ENCODE peak calls at places on chromosome 19, in five cellular contexts. X is body of pancreas; D is colonic mucosa; A is effector memory CD4-positive, alpha-beta T cell; C is pancreas. L is an unnamed sample. For H3K36me3 and H3K27me3, the result is how much of the 10 kb centered on the place peaks cover.

GRCh38 chr19:9791552-9792181 is 23.1 kb upstream of the ZNF846 start:
- DNase-seq in C (peak), X (peak), D (peak), A (peak), L (peak)

GRCh38 chr19:52451241-52451640 is 2.1 kb upstream of the ZNF578 start:
- DNase-seq in X (no peak), C (no peak), A (no peak), D (no peak), L (no peak)

GRCh38 chr19:39582442-39582841 is 19.9 kb upstream of the LGALS13 start:
- DNase-seq in A (no peak), C (no peak), X (no peak), D (no peak), L (no peak)

GRCh38 chr19:47190167-47190727 is 40.8 kb downstream of the BBC3 start:
- DNase-seq in D (peak), C (peak), X (peak), A (no peak), L (peak)

GRCh38 chr19:46015961-46016425 is 6.9 kb downstream of the PGLYRP1 start:
- DNase-seq in X (peak), A (peak), D (no peak), C (no peak), L (no peak)

GRCh38 chr19:40687525-40688016 is 2.9 kb downstream of the NUMBL start:
- DNase-seq in D (peak), X (peak), C (no peak), A (no peak), L (peak)

GRCh38 chr19:44582581-44583265 is 30.6 kb upstream of the IGSF23 start:
- DNase-seq in A (no peak), D (peak), C (peak), X (peak), L (no peak)

GRCh38 chr19:39110263-39110967 is 15.2 kb upstream of the PAK4 start:
- DNase-seq in D (peak), A (peak), X (peak), C (peak), L (peak)

GRCh38 chr19:5170329-5170745 is 170.3 kb downstream of the PTPRS start:
- DNase-seq in X (peak), D (peak), C (peak), A (peak), L (no peak)

GRCh38 chr19:8004723-8005513 is 523 bp downstream of the ELAVL1 start:
- DNase-seq in D (no peak), C (no peak), A (peak), X (peak), L (no peak)

GRCh38 chr19:44278181-44278690 is 18.6 kb downstream of the ZNF233 start:
- DNase-seq in D (no peak), X (no peak), C (no peak), A (no peak), L (no peak)

GRCh38 chr19:11390933-11391680 is 7.0 kb upstream of the EPOR start:
- DNase-seq in X (no peak), A (no peak), C (no peak), D (no peak), L (no peak)

GRCh38 chr19:8695911-8696310 is 2.7 kb downstream of the ACTL9 start:
- DNase-seq in X (no peak), D (no peak), C (no peak), A (no peak), L (no peak)

GRCh38 chr19:10399878-10400277 is 3.5 kb downstream of the CDC37 start:
- DNase-seq in X (no peak), D (no peak), A (no peak), C (no peak), L (peak)

GRCh38 chr19:31701146-31701545 is 351.9 kb upstream of the TSHZ3 start:
- DNase-seq in C (peak), D (no peak), X (no peak), A (no peak), L (no peak)

GRCh38 chr19:17404621-17405249 is 695 bp downstream of the BST2 start:
- DNase-seq in D (no peak), A (no peak), C (no peak), X (no peak), L (no peak)
- H3K4me3 ChIP-seq in D (peak), A (peak), C (peak), X (no peak), L (peak)

GRCh38 chr19:33094504-33095067 is 13.6 kb downstream of the GPATCH1 start:
- DNase-seq in D (peak), X (no peak), A (no peak), C (no peak), L (no peak)
- H3K36me3 ChIP-seq in D (under half), X (under half), A (half or more), C (under half), L (under half)

GRCh38 chr19:30231408-30232318 is 140.5 kb upstream of the ZNF536 start:
- DNase-seq in C (no peak), X (no peak), D (no peak), A (no peak), L (no peak)
- H3K27me3 ChIP-seq in C (under half), X (under half), D (under half), A (under half), L (under half)

GRCh38 chr19:4077800-4078683 is 11.3 kb upstream of the ZBTB7A start:
- DNase-seq in D (peak), C (peak), X (peak), A (no peak), L (peak)
- H3K4me3 ChIP-seq in D (peak), C (peak), X (peak), A (peak), L (peak)

DNA sequence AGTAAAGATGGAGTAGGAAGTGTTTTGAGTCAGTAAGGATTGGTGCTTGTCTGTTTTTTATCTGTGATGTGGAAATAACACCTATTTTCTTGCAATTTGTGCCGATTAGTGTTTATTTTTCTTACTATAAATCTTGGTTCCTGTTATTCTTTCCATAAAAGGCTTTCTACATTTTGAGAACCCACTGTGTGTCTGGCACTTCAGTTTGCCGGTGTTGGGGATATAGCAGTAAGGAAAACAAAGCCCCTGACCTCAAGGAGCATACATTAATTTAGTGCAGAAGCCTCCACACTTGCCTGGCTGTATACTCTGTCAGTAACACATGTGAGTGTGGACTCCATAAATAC is 35.6 kb upstream of the GARRE1 start:
- DNase-seq in X (no peak), A (no peak), D (no peak), C (no peak), L (no peak)
- H3K36me3 ChIP-seq in X (under half), A (under half), D (under half), C (under half), L (under half)

GRCh38 chr19:33093420-33094210 is 12.6 kb downstream of the GPATCH1 start:
- DNase-seq in A (no peak), C (no peak), D (no peak), X (no peak), L (no peak)

GRCh38 chr19:33085570-33086128 is 4.7 kb downstream of the GPATCH1 start:
- DNase-seq in X (no peak), A (no peak), D (no peak), C (no peak), L (no peak)

GRCh38 chr19:33086955-33087354 is 6.0 kb downstream of the GPATCH1 start:
- DNase-seq in A (no peak), X (no peak), D (no peak), C (no peak), L (no peak)

GRCh38 chr19:33089061-33089460 is 8.1 kb downstream of the GPATCH1 start:
- DNase-seq in A (no peak), X (no peak), D (no peak), C (no peak), L (no peak)

GRCh38 chr19:33090179-33090578 is 9.2 kb downstream of the GPATCH1 start:
- DNase-seq in D (no peak), A (no peak), C (no peak), X (no peak), L (no peak)
- H3K27me3 ChIP-seq in D (under half), A (under half), C (under half), X (under half), L (under half)

DNA sequence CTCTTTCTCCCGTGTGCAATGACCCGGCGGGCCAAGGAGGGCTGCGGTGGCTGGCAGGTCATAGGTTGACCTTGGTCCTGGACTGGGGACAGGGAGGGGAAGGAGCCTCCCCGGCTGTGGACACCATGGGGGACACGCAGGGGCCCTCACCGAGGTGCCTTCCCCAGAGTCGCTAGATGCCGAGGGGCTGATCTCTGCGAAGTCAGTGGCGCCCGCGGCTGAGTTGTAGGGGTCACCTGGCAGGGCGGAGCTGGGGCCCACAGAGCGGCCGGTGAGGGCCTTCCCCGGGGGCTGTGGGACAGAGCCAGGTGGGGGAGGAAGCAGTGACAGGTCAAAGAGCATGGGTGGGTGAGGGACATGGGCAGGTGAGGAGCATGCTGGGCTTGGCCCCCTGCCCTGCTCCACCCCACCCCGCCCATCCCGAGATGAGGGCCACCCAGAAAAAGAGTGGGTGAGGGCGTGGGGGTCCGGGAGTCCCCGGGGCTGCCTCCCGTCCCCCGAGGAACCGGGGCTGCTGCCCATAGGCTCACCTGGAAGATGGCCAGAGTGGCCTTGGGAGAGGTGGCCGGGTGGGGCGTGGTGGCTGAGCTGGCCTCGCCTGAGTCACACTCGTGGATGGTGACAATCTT is 3.6 kb downstream of the CBARP start:
- DNase-seq in X (no peak), A (no peak), C (no peak), D (no peak), L (no peak)
- H3K4me3 ChIP-seq in X (no peak), A (no peak), C (no peak), D (no peak), L (no peak)

L was measured in heart right ventricle.